ENCODE peak calls at places on chromosomes 7 and 10, in five cellular contexts. C is hepatic stellate cell; I is activated T-helper 1 cell treated with anti-CD3 and anti-CD28 coated beads, Interleukin-12 subunit alpha, Interleukin-12 subunit beta, Interleukin-2, Interleukin-4 antibody, amounts not matched to agents 30 ng/mL and 10 ng/mL and 1 ng/mL, durations not matched to agents 14 hours and 24 hours and 36 hours; V is activated CD4-positive, alpha-beta memory T cell treated with anti-CD3 and anti-CD28 coated beads, Interleukin-2, amount 10 ng/mL, durations not matched to agents 7 days and 5 days; P is T-helper 17 cell. K is an unnamed sample.
A peak's percentile ranks its signal among the peaks of the same experiment; 100 is the strongest.

GRCh38 chr7:158831738-158832091 is 2.4 kb upstream of the ESYT2 start:
- DNase-seq in C (no peak), I (no peak), V (no peak), P (no peak), K (no peak)

GRCh38 chr7:116674508-116675173 is 2.6 kb downstream of the MET start:
- DNase-seq in C (no peak), I (no peak), V (no peak), P (no peak), K (no peak)

GRCh38 chr10:76040107-76040829 is 608.8 kb downstream of the LRMDA start:
- DNase-seq in C (no peak), I (no peak), V (no peak), P (no peak), K (no peak)

GRCh38 chr10:92594194-92594593 is 1.3 kb downstream of the KIF11 start:
- DNase-seq in C (no peak), I (no peak), V (no peak), P (no peak), K (no peak)

GRCh38 chr7:137681657-137682562 is 164.9 kb downstream of the DGKI start:
- DNase-seq in C (peak; percentile 55), I (no peak), V (no peak), P (no peak), K (no peak)

GRCh38 chr7:147992698-147993097 is 597.9 kb upstream of the C7orf33 start:
- DNase-seq in C (no peak), I (no peak), V (no peak), P (no peak), K (no peak)

GRCh38 chr7:115145512-115145911 is 223.6 kb downstream of the MDFIC start:
- DNase-seq in C (no peak), I (no peak), V (no peak), P (no peak), K (no peak)

GRCh38 chr7:87231715-87232114 is 12.2 kb upstream of the TMEM243 start:
- DNase-seq in C (no peak), I (no peak), V (no peak), P (no peak), K (no peak)

GRCh38 chr7:47266131-47266706 is 315.7 kb downstream of the TNS3 start:
- DNase-seq in C (peak; percentile 69), I (no peak), V (peak; percentile 30), P (no peak), K (peak; percentile 61)

GRCh38 chr10:75229961-75230360 is 5.8 kb downstream of the COMTD1 start:
- DNase-seq in C (no peak), I (no peak), V (no peak), P (no peak), K (peak; percentile 23)

GRCh38 chr10:130412317-130412716 is 276.1 kb downstream of the GLRX3 start:
- DNase-seq in C (no peak), I (no peak), V (no peak), P (no peak), K (no peak)

GRCh38 chr10:78754269-78755074 is 314.3 kb upstream of the ZMIZ1 start:
- DNase-seq in C (peak; percentile 66), I (no peak), V (no peak), P (no peak), K (no peak)

GRCh38 chr10:82212753-82213152 is 337.8 kb downstream of the NRG3 start:
- DNase-seq in C (no peak), I (no peak), V (no peak), P (no peak), K (no peak)

GRCh38 chr10:17059197-17059688 is 70.4 kb downstream of the CUBN start:
- DNase-seq in C (peak; percentile 43), I (no peak), V (no peak), P (no peak), K (peak; percentile 83)

GRCh38 chr10:69481280-69481679 is 30.0 kb downstream of the TSPAN15 start:
- DNase-seq in C (no peak), I (no peak), V (no peak), P (no peak), K (no peak)

GRCh38 chr10:120121768-120122167 is 229.2 kb downstream of the SEC23IP start:
- DNase-seq in C (no peak), I (no peak), V (no peak), P (no peak), K (no peak)

GRCh38 chr7:155843426-155844018 is 31.3 kb upstream of the SHH start:
- DNase-seq in C (no peak), I (no peak), V (no peak), P (no peak), K (no peak)

GRCh38 chr7:26083113-26083512 is 68.9 kb upstream of the NFE2L3 start:
- DNase-seq in C (no peak), I (no peak), V (no peak), P (no peak), K (no peak)

GRCh38 chr10:61882621-61883375 is 18.7 kb upstream of the ARID5B start:
- DNase-seq in C (no peak), I (no peak), V (no peak), P (no peak), K (no peak)

GRCh38 chr7:28549998-28550397 is 137.7 kb downstream of the CREB5 start:
- DNase-seq in C (no peak), I (no peak), V (no peak), P (no peak), K (no peak)

GRCh38 chr10:117534321-117535044 is 8.1 kb upstream of the EMX2 start:
- DNase-seq in C (no peak), I (no peak), V (no peak), P (no peak), K (no peak)

GRCh38 chr7:110090113-110090820 is 1000.7 kb upstream of the LRRN3 start:
- DNase-seq in C (peak; percentile 18), I (no peak), V (no peak), P (no peak), K (no peak)

GRCh38 chr10:125165584-125166340 is 5.4 kb upstream of the CTBP2 start:
- DNase-seq in C (no peak), I (no peak), V (no peak), P (no peak), K (no peak)

GRCh38 chr7:636396-636795 is 90.1 kb upstream of the DNAAF5 start:
- DNase-seq in C (peak; percentile 83), I (peak; percentile 29), V (peak; percentile 45), P (peak; percentile 37), K (peak; percentile 8)

GRCh38 chr7:96188623-96188991 is 133.3 kb downstream of the SLC25A13 start:
- DNase-seq in C (no peak), I (no peak), V (no peak), P (no peak), K (no peak)

GRCh38 chr7:73647725-73648592 is 19.7 kb upstream of the VPS37D start:
- DNase-seq in C (no peak), I (no peak), V (peak; percentile 22), P (peak; percentile 28), K (no peak)

GRCh38 chr10:3857318-3857717 is 72.3 kb upstream of the KLF6 start:
- DNase-seq in C (no peak), I (no peak), V (no peak), P (no peak), K (no peak)

GRCh38 chr10:88270871-88271713 is 312.0 kb downstream of the RNLS start:
- DNase-seq in C (peak; percentile 19), I (peak; percentile 63), V (peak; percentile 75), P (no peak), K (peak; percentile 58)

GRCh38 chr10:43193496-43194080 is 55.3 kb downstream of the CSGALNACT2 start:
- DNase-seq in C (no peak), I (no peak), V (peak; percentile 12), P (no peak), K (no peak)

GRCh38 chr7:157121184-157121715 is 17.5 kb upstream of the UBE3C start:
- DNase-seq in C (no peak), I (no peak), V (no peak), P (no peak), K (no peak)

GRCh38 chr7:101816499-101817030 is 861 bp upstream of the CUX1 start:
- DNase-seq in C (peak; percentile 66), I (no peak), V (peak; percentile 27), P (no peak), K (no peak)

K was measured in SJSA1.